ENCODE peak calls at places on chromosomes 2 and 18, in nine cellular contexts. One of them, this sample, is unnamed.
A peak's percentile ranks its signal among the peaks of the same experiment; 100 is the strongest.

GRCh38 chr2:132871829-132872228 is 201.8 kb upstream of the LYPD1 start:
- DNase-seq in iris pigment epithelial cell: no peak
- DNase-seq in Caki2: no peak
- DNase-seq in NT2/D1: peak; percentile 8
- DNase-seq in glutamatergic neuron: no peak
- DNase-seq in sigmoid colon: no peak
- DNase-seq in caudate nucleus: no peak
- DNase-seq in CD8-positive, alpha-beta memory T cell: no peak
- DNase-seq in activated CD8-positive, alpha-beta memory T cell treated with anti-CD3 and anti-CD28 coated beads for 48 hours: no peak
- DNase-seq in this sample: no peak

GRCh38 chr2:206915136-206915535 is 24.2 kb upstream of the CPO start:
- DNase-seq in iris pigment epithelial cell: peak; percentile 98
- DNase-seq in Caki2: peak; percentile 71
- DNase-seq in NT2/D1: no peak
- DNase-seq in glutamatergic neuron: no peak
- DNase-seq in sigmoid colon: no peak
- DNase-seq in caudate nucleus: no peak
- DNase-seq in CD8-positive, alpha-beta memory T cell: no peak
- DNase-seq in activated CD8-positive, alpha-beta memory T cell treated with anti-CD3 and anti-CD28 coated beads for 48 hours: no peak
- DNase-seq in this sample: peak; percentile 50

GRCh38 chr18:48161201-48161910 is 230.9 kb upstream of the SMAD2 start:
- DNase-seq in iris pigment epithelial cell: peak; percentile 48
- DNase-seq in Caki2: peak; percentile 69
- DNase-seq in NT2/D1: no peak
- DNase-seq in glutamatergic neuron: peak; percentile 92
- DNase-seq in sigmoid colon: peak; percentile 91
- DNase-seq in caudate nucleus: peak; percentile 54
- DNase-seq in CD8-positive, alpha-beta memory T cell: peak; percentile 50
- DNase-seq in activated CD8-positive, alpha-beta memory T cell treated with anti-CD3 and anti-CD28 coated beads for 48 hours: peak; percentile 20
- DNase-seq in this sample: no peak

GRCh38 chr18:48637081-48637990 is 98.5 kb downstream of the CTIF start:
- DNase-seq in iris pigment epithelial cell: no peak
- DNase-seq in Caki2: no peak
- DNase-seq in NT2/D1: no peak
- DNase-seq in glutamatergic neuron: peak; percentile 8
- DNase-seq in sigmoid colon: no peak
- DNase-seq in caudate nucleus: no peak
- DNase-seq in CD8-positive, alpha-beta memory T cell: no peak
- DNase-seq in activated CD8-positive, alpha-beta memory T cell treated with anti-CD3 and anti-CD28 coated beads for 48 hours: no peak
- DNase-seq in this sample: no peak

GRCh38 chr18:35808796-35809195 is 163.7 kb upstream of the RMP24 start:
- DNase-seq in iris pigment epithelial cell: no peak
- DNase-seq in Caki2: no peak
- DNase-seq in NT2/D1: no peak
- DNase-seq in glutamatergic neuron: no peak
- DNase-seq in sigmoid colon: no peak
- DNase-seq in caudate nucleus: no peak
- DNase-seq in CD8-positive, alpha-beta memory T cell: no peak
- DNase-seq in activated CD8-positive, alpha-beta memory T cell treated with anti-CD3 and anti-CD28 coated beads for 48 hours: no peak
- DNase-seq in this sample: no peak

GRCh38 chr2:160701822-160702221 is 208.2 kb upstream of the RBMS1 start:
- DNase-seq in iris pigment epithelial cell: no peak
- DNase-seq in Caki2: no peak
- DNase-seq in NT2/D1: no peak
- DNase-seq in glutamatergic neuron: no peak
- DNase-seq in sigmoid colon: no peak
- DNase-seq in caudate nucleus: no peak
- DNase-seq in CD8-positive, alpha-beta memory T cell: no peak
- DNase-seq in activated CD8-positive, alpha-beta memory T cell treated with anti-CD3 and anti-CD28 coated beads for 48 hours: no peak
- DNase-seq in this sample: no peak

GRCh38 chr2:43201016-43201415 is 25.4 kb downstream of the ZFP36L2 start:
- DNase-seq in iris pigment epithelial cell: no peak
- DNase-seq in Caki2: no peak
- DNase-seq in NT2/D1: no peak
- DNase-seq in glutamatergic neuron: no peak
- DNase-seq in sigmoid colon: no peak
- DNase-seq in caudate nucleus: no peak
- DNase-seq in CD8-positive, alpha-beta memory T cell: no peak
- DNase-seq in activated CD8-positive, alpha-beta memory T cell treated with anti-CD3 and anti-CD28 coated beads for 48 hours: no peak
- DNase-seq in this sample: no peak

GRCh38 chr2:117470311-117471095 is 344.0 kb upstream of the DDX18 start:
- DNase-seq in iris pigment epithelial cell: no peak
- DNase-seq in Caki2: peak; percentile 25
- DNase-seq in NT2/D1: peak; percentile 67
- DNase-seq in glutamatergic neuron: peak; percentile 60
- DNase-seq in sigmoid colon: no peak
- DNase-seq in caudate nucleus: no peak
- DNase-seq in CD8-positive, alpha-beta memory T cell: no peak
- DNase-seq in activated CD8-positive, alpha-beta memory T cell treated with anti-CD3 and anti-CD28 coated beads for 48 hours: no peak
- DNase-seq in this sample: no peak

GRCh38 chr2:26454561-26455001 is 23.3 kb downstream of the OTOF start:
- DNase-seq in iris pigment epithelial cell: no peak
- DNase-seq in Caki2: no peak
- DNase-seq in NT2/D1: no peak
- DNase-seq in glutamatergic neuron: no peak
- DNase-seq in sigmoid colon: peak; percentile 51
- DNase-seq in caudate nucleus: no peak
- DNase-seq in CD8-positive, alpha-beta memory T cell: no peak
- DNase-seq in activated CD8-positive, alpha-beta memory T cell treated with anti-CD3 and anti-CD28 coated beads for 48 hours: no peak
- DNase-seq in this sample: no peak

GRCh38 chr18:55694291-55694690 is 106.3 kb upstream of the TCF4 start:
- DNase-seq in iris pigment epithelial cell: peak; percentile 38
- DNase-seq in Caki2: no peak
- DNase-seq in NT2/D1: no peak
- DNase-seq in glutamatergic neuron: no peak
- DNase-seq in sigmoid colon: no peak
- DNase-seq in caudate nucleus: no peak
- DNase-seq in CD8-positive, alpha-beta memory T cell: no peak
- DNase-seq in activated CD8-positive, alpha-beta memory T cell treated with anti-CD3 and anti-CD28 coated beads for 48 hours: no peak
- DNase-seq in this sample: no peak

GRCh38 chr18:40670991-40671390 is 1284.0 kb upstream of the PIK3C3 start:
- DNase-seq in iris pigment epithelial cell: no peak
- DNase-seq in Caki2: no peak
- DNase-seq in NT2/D1: no peak
- DNase-seq in glutamatergic neuron: no peak
- DNase-seq in sigmoid colon: no peak
- DNase-seq in caudate nucleus: no peak
- DNase-seq in CD8-positive, alpha-beta memory T cell: no peak
- DNase-seq in activated CD8-positive, alpha-beta memory T cell treated with anti-CD3 and anti-CD28 coated beads for 48 hours: no peak
- DNase-seq in this sample: no peak

GRCh38 chr2:219419331-219420197 is 1.4 kb downstream of the DES start:
- DNase-seq in iris pigment epithelial cell: no peak
- DNase-seq in Caki2: no peak
- DNase-seq in NT2/D1: no peak
- DNase-seq in glutamatergic neuron: no peak
- DNase-seq in sigmoid colon: peak; percentile 91
- DNase-seq in caudate nucleus: no peak
- DNase-seq in CD8-positive, alpha-beta memory T cell: no peak
- DNase-seq in activated CD8-positive, alpha-beta memory T cell treated with anti-CD3 and anti-CD28 coated beads for 48 hours: no peak
- DNase-seq in this sample: no peak

GRCh38 chr2:214699236-214699635 is 110.2 kb downstream of the BARD1 start:
- DNase-seq in iris pigment epithelial cell: peak; percentile 12
- DNase-seq in Caki2: no peak
- DNase-seq in NT2/D1: no peak
- DNase-seq in glutamatergic neuron: no peak
- DNase-seq in sigmoid colon: no peak
- DNase-seq in caudate nucleus: no peak
- DNase-seq in CD8-positive, alpha-beta memory T cell: no peak
- DNase-seq in activated CD8-positive, alpha-beta memory T cell treated with anti-CD3 and anti-CD28 coated beads for 48 hours: no peak
- DNase-seq in this sample: no peak

GRCh38 chr18:68267583-68267982 is 447.3 kb downstream of the TMX3 start:
- DNase-seq in iris pigment epithelial cell: peak; percentile 85
- DNase-seq in Caki2: no peak
- DNase-seq in NT2/D1: no peak
- DNase-seq in glutamatergic neuron: no peak
- DNase-seq in sigmoid colon: no peak
- DNase-seq in caudate nucleus: no peak
- DNase-seq in CD8-positive, alpha-beta memory T cell: no peak
- DNase-seq in activated CD8-positive, alpha-beta memory T cell treated with anti-CD3 and anti-CD28 coated beads for 48 hours: no peak
- DNase-seq in this sample: no peak

GRCh38 chr18:79478484-79479113 is 82.9 kb downstream of the NFATC1 start:
- DNase-seq in iris pigment epithelial cell: no peak
- DNase-seq in Caki2: no peak
- DNase-seq in NT2/D1: no peak
- DNase-seq in glutamatergic neuron: peak; percentile 12
- DNase-seq in sigmoid colon: peak; percentile 56
- DNase-seq in caudate nucleus: no peak
- DNase-seq in CD8-positive, alpha-beta memory T cell: no peak
- DNase-seq in activated CD8-positive, alpha-beta memory T cell treated with anti-CD3 and anti-CD28 coated beads for 48 hours: no peak
- DNase-seq in this sample: no peak

GRCh38 chr2:202632682-202633081 is 2.1 kb upstream of the FAM117B start:
- DNase-seq in iris pigment epithelial cell: peak; percentile 44
- DNase-seq in Caki2: no peak
- DNase-seq in NT2/D1: no peak
- DNase-seq in glutamatergic neuron: no peak
- DNase-seq in sigmoid colon: no peak
- DNase-seq in caudate nucleus: no peak
- DNase-seq in CD8-positive, alpha-beta memory T cell: no peak
- DNase-seq in activated CD8-positive, alpha-beta memory T cell treated with anti-CD3 and anti-CD28 coated beads for 48 hours: no peak
- DNase-seq in this sample: no peak

This sample was measured in GM04503.